ENCODE peak calls at places on chromosomes 13 and 19, in six cellular contexts. M is neural crest cell; H is colonic mucosa; N is CD4-positive, alpha-beta T cell; J is cardiac fibroblast; T is HFFc6. P is an unnamed sample.

GRCh38 chr13:45737571-45738002 is 35.5 kb downstream of the CBY2 start:
- DNase-seq in M (no peak), T (no peak), H (no peak), N (no peak), J (no peak), P (no peak)

GRCh38 chr13:105465745-105466144 is 1069.7 kb downstream of the EFNB2 start:
- DNase-seq in T (no peak), M (no peak), N (no peak), H (no peak), J (no peak), P (no peak)

GRCh38 chr19:52923782-52924593 is 760 bp upstream of the ZNF888 start:
- DNase-seq in J (peak; percentile 49), M (no peak), N (no peak), H (peak; percentile 76), T (no peak), P (no peak)

GRCh38 chr13:19155321-19155861 is 26.2 kb downstream of the TUBA3C start:
- DNase-seq in J (no peak), T (no peak), M (no peak), H (no peak), N (no peak), P (no peak)

GRCh38 chr13:20623000-20623399 is 56.0 kb downstream of the IFT88 start:
- DNase-seq in M (no peak), H (no peak), T (no peak), J (no peak), N (no peak), P (no peak)

GRCh38 chr13:80945328-80945727 is 604.4 kb upstream of the SPRY2 start:
- DNase-seq in H (no peak), M (peak; percentile 50), N (no peak), J (no peak), T (no peak), P (no peak)

GRCh38 chr19:44673510-44673909 is 2.2 kb downstream of the CEACAM19 start:
- DNase-seq in N (no peak), T (no peak), H (no peak), M (no peak), J (no peak), P (no peak)

GRCh38 chr13:21576424-21576823 is 27.5 kb downstream of the MICU2 start:
- DNase-seq in N (no peak), M (no peak), T (peak; percentile 28), H (no peak), J (peak; percentile 18), P (no peak)

GRCh38 chr13:65497265-65497664 is 1732.9 kb downstream of the PCDH9 start:
- DNase-seq in M (no peak), N (no peak), J (peak; percentile 47), H (no peak), T (peak; percentile 64), P (no peak)

GRCh38 chr13:85148009-85148408 is 651.2 kb downstream of the SLITRK6 start:
- DNase-seq in T (no peak), H (no peak), J (no peak), M (no peak), N (no peak), P (no peak)

GRCh38 chr13:39144941-39145533 is 106.8 kb downstream of the NHLRC3 start:
- DNase-seq in M (peak; percentile 58), H (peak; percentile 52), J (peak; percentile 84), N (no peak), T (peak; percentile 28), P (no peak)

GRCh38 chr13:110359840-110360301 is 52.8 kb downstream of the COL4A2 start:
- DNase-seq in T (no peak), M (no peak), N (no peak), J (peak; percentile 89), H (no peak), P (no peak)

GRCh38 chr13:99905224-99905623 is 66.3 kb downstream of the ZIC5 start:
- DNase-seq in H (no peak), M (no peak), J (no peak), T (no peak), N (no peak), P (no peak)

GRCh38 chr19:19651076-19651475 is 7.6 kb upstream of the GMIP start:
- DNase-seq in M (no peak), N (no peak), J (no peak), H (no peak), T (no peak), P (no peak)

DNA sequence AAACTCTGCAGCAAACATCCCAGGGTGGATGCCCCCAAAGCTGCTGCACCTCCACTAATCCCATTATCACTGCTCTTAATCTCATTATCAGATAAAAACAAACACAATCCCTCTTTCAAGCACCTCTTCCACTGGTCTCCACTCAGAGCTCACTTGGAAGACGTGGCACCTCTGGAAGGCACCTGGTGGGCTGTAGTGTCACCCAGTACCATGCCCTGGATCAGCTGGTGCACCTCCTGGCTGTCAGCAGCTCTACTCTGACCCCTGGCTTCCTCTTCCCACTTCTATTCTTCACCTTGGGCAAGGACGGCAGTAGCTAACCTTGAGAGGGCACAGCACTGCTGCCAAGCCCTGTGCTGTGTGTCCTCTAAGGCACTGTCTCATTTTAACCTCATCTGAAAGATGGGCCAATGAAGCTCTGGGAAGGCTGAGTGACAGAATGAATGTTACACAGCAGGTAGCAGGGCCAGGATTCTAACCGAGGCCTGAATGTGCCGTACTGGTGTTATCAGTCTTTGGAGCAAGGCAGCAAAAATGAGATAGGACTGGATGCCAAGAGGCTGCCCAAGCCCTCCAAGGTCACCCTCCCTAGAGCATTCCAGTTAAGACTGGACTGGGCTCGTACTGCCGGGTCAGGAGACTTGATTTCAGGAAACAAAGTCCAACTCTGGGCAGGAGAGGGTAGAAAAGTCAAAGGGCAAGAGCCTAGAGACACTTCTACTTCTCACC is 7.4 kb downstream of the BRD4 start:
- DNase-seq in N (no peak), T (no peak), H (peak; percentile 43), J (no peak), M (no peak), P (no peak)
- TF ChIP-seq CTCF in N (no peak), T (no peak), H (no peak), J (no peak), M (no peak), P (no peak)

DNA sequence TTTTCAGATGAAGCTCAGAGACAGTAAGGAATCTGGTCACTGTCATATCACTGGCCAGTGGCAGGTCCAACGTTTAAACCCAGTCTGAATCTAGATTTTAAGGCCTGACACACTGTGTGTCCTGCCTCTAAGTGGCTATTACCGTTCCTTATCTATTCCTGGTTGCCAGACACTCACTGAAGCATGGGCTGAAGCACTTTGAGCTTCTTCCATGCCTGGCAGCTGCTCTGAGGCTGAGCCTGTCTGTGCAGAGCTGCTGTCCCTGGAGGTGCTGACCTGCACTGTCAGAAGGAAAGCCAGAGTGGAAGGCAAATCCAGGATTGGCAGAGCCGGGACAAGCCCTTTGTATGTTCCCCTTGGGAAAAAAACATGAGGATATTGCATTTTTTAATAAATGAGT is 109.2 kb upstream of the SLC7A1 start:
- DNase-seq in M (no peak), N (no peak), J (peak; percentile 5), H (no peak), T (peak; percentile 15), P (no peak)
- TF ChIP-seq CTCF in M (no peak), N (no peak), J (no peak), H (no peak), T (peak; percentile 18), P (no peak)

DNA sequence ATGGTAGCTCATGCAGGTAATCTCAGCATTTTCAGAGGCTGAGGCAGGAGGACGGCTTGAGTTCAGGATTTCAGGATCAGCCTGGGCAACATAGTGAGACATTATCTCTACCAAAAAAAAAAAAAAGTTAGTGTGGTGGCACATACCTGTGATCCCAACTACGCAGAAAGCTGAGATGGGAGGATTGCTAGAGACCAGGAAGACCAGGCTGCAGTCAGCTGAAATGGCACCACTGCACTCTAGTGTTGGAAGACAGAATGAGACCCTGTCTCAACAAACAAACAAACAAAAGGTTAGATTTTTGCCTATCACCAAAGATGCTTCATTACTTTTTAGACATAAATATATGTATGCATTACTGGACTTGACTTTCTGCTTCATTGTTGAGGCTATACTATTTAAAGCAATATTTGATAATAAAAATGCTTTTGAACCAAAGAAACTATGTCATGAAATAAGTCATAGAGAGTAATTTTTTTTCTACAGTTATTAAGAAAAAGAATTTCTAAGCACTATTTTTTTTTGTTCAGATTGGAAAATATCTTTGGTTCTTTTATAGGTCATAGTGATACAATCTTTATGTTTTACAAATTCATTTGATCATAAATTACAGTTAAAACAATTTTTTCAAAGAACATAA is 1180.1 kb upstream of the ATXN8OS start:
- DNase-seq in T (no peak), N (no peak), H (no peak), M (peak; percentile 16), J (no peak), P (no peak)
- TF ChIP-seq CTCF in T (no peak), N (no peak), H (no peak), M (peak; percentile 82), J (no peak), P (no peak)

GRCh38 chr13:97026759-97027555 is 32.7 kb upstream of the OXGR1 start:
- DNase-seq in H (no peak), T (no peak), M (no peak), N (no peak), J (no peak), P (no peak)

GRCh38 chr13:97028441-97029299 is 34.4 kb upstream of the OXGR1 start:
- DNase-seq in H (peak; percentile 72), J (peak; percentile 76), T (peak; percentile 28), M (peak; percentile 76), N (peak; percentile 11), P (no peak)

GRCh38 chr13:97030705-97031452 is 36.6 kb upstream of the OXGR1 start:
- DNase-seq in J (peak; percentile 84), T (peak; percentile 37), N (no peak), M (no peak), H (no peak), P (no peak)
- TF ChIP-seq CTCF in J (peak; percentile 39), T (peak; percentile 68), N (no peak), M (peak; percentile 67), H (no peak), P (no peak)

GRCh38 chr19:18339703-18340102 is 695 bp upstream of the PGPEP1 start:
- DNase-seq in J (peak; percentile 26), T (peak; percentile 10), H (peak; percentile 33), M (no peak), N (no peak), P (no peak)
- TF ChIP-seq CTCF in J (no peak), T (peak; percentile 59), H (no peak), M (peak; percentile 37), N (no peak), P (no peak)